ENCODE peak calls at places on chromosomes 1 and 21, in five cellular contexts. T, Q, B, V and J are unnamed samples.

GRCh38 chr1:222821239-222821638 is 6.4 kb downstream of the DISP1 start:
- DNase-seq in T (no peak), Q (no peak), B (no peak), V (no peak), J (no peak)

GRCh38 chr1:230109871-230110667 is 43.0 kb downstream of the GALNT2 start:
- DNase-seq in T (no peak), Q (no peak), B (no peak), V (no peak), J (no peak)

GRCh38 chr1:154954541-154954940 is 1.4 kb downstream of the PBXIP1 start:
- DNase-seq in T (no peak), Q (no peak), B (no peak), V (no peak), J (no peak)

GRCh38 chr1:119873166-119874025 is 22.9 kb downstream of the ADAM30 start:
- DNase-seq in T (no peak), Q (peak; percentile 88), B (peak; percentile 87), V (no peak), J (peak; percentile 68)

GRCh38 chr21:45404726-45405270 is at the start of gene COL18A1:
- DNase-seq in T (peak; percentile 87), Q (peak; percentile 57), B (peak; percentile 37), V (peak; percentile 81), J (no peak)

GRCh38 chr1:4778056-4778455 is 123.6 kb downstream of the AJAP1 start:
- DNase-seq in T (peak; percentile 58), Q (peak; percentile 8), B (no peak), V (no peak), J (no peak)

GRCh38 chr1:69315823-69316222 is 251.9 kb upstream of the LRRC7 start:
- DNase-seq in T (no peak), Q (no peak), B (no peak), V (no peak), J (no peak)

GRCh38 chr1:51664412-51665240 is 47.7 kb downstream of the OSBPL9 start:
- DNase-seq in T (no peak), Q (peak; percentile 50), B (no peak), V (no peak), J (peak; percentile 63)

GRCh38 chr1:63317007-63317813 is 5.2 kb upstream of the FOXD3 start:
- DNase-seq in T (no peak), Q (peak; percentile 72), B (peak; percentile 68), V (peak; percentile 92), J (peak; percentile 17)

GRCh38 chr1:14404847-14405246 is 193.6 kb upstream of the KAZN start:
- DNase-seq in T (no peak), Q (no peak), B (no peak), V (no peak), J (no peak)

GRCh38 chr1:58914925-58915324 is 131.1 kb upstream of the JUN start:
- DNase-seq in T (no peak), Q (no peak), B (no peak), V (no peak), J (no peak)

GRCh38 chr21:32604484-32604883 is 7.7 kb downstream of the CFAP298 start:
- DNase-seq in T (no peak), Q (no peak), B (no peak), V (no peak), J (no peak)

GRCh38 chr21:42796327-42797062 is 82.8 kb downstream of the WDR4 start:
- DNase-seq in T (no peak), Q (no peak), B (no peak), V (no peak), J (no peak)

GRCh38 chr1:196180847-196181593 is 427.2 kb downstream of the KCNT2 start:
- DNase-seq in T (no peak), Q (peak; percentile 97), B (peak; percentile 96), V (no peak), J (peak; percentile 91)

GRCh38 chr1:26820784-26821269 is 5.7 kb upstream of the ZDHHC18 start:
- DNase-seq in T (no peak), Q (no peak), B (no peak), V (no peak), J (no peak)

GRCh38 chr1:227892930-227893695 is 54.6 kb downstream of the WNT9A start:
- DNase-seq in T (peak; percentile 15), Q (no peak), B (no peak), V (peak; percentile 60), J (no peak)

GRCh38 chr1:234208351-234208750 is 164.9 kb upstream of the COA6 start:
- DNase-seq in T (no peak), Q (no peak), B (no peak), V (no peak), J (no peak)

GRCh38 chr1:41394918-41395598 is 33.8 kb downstream of the FOXO6 start:
- DNase-seq in T (no peak), Q (peak; percentile 24), B (peak; percentile 21), V (no peak), J (no peak)

GRCh38 chr1:222890702-222891101 is 75.9 kb downstream of the DISP1 start:
- DNase-seq in T (no peak), Q (no peak), B (no peak), V (no peak), J (no peak)

GRCh38 chr1:156246762-156247459 is 945 bp downstream of the PAQR6 start:
- DNase-seq in T (no peak), Q (no peak), B (no peak), V (peak; percentile 77), J (no peak)

GRCh38 chr1:98884864-98885263 is 119.8 kb downstream of the PLPPR5 start:
- DNase-seq in T (no peak), Q (no peak), B (no peak), V (no peak), J (no peak)

GRCh38 chr1:212256404-212256803 is 28.8 kb upstream of the PPP2R5A start:
- DNase-seq in T (no peak), Q (no peak), B (no peak), V (no peak), J (no peak)

GRCh38 chr1:30058966-30059365 is 664.4 kb downstream of the MATN1 start:
- DNase-seq in T (no peak), Q (peak; percentile 50), B (peak; percentile 89), V (no peak), J (peak; percentile 86)

GRCh38 chr1:213605732-213606131 is 382.0 kb upstream of the PROX1 start:
- DNase-seq in T (no peak), Q (no peak), B (no peak), V (no peak), J (no peak)

GRCh38 chr1:183454377-183454776 is 17.9 kb upstream of the SMG7 start:
- DNase-seq in T (no peak), Q (no peak), B (peak; percentile 67), V (no peak), J (no peak)

GRCh38 chr1:39952359-39953110 is 2.4 kb upstream of the MFSD2A start:
- DNase-seq in T (no peak), Q (peak; percentile 86), B (peak; percentile 70), V (no peak), J (no peak)

GRCh38 chr1:159960721-159961381 is 6.8 kb upstream of the SLAMF9 start:
- DNase-seq in T (no peak), Q (peak; percentile 89), B (peak; percentile 81), V (no peak), J (peak; percentile 7)

GRCh38 chr1:8070381-8070811 is 44.3 kb upstream of the ERRFI1 start:
- DNase-seq in T (no peak), Q (no peak), B (peak; percentile 84), V (no peak), J (no peak)

GRCh38 chr21:44425895-44426662 is 29.2 kb upstream of the LRRC3 start:
- DNase-seq in T (no peak), Q (no peak), B (no peak), V (peak; percentile 55), J (no peak)

GRCh38 chr1:239197871-239198270 is 188.5 kb upstream of the CHRM3 start:
- DNase-seq in T (no peak), Q (no peak), B (peak; percentile 17), V (no peak), J (no peak)

GRCh38 chr1:202252271-202252670 is 58.7 kb downstream of the LGR6 start:
- DNase-seq in T (no peak), Q (no peak), B (no peak), V (peak; percentile 23), J (no peak)
- H3K27ac ChIP-seq in T (no peak overlapping the region), Q (no peak overlapping the region), B (no peak overlapping the region), V (no peak overlapping the region), J (no peak overlapping the region)

GRCh38 chr1:87686137-87686490 is 357.4 kb downstream of the LMO4 start:
- DNase-seq in T (no peak), Q (no peak), B (no peak), V (no peak), J (no peak)

GRCh38 chr1:87689487-87689886 is 360.8 kb downstream of the LMO4 start:
- DNase-seq in T (no peak), Q (no peak), B (no peak), V (no peak), J (no peak)

GRCh38 chr1:87686671-87687070 is 358.0 kb downstream of the LMO4 start:
- DNase-seq in T (no peak), Q (no peak), B (no peak), V (no peak), J (no peak)

GRCh38 chr1:87685366-87686136 is 356.9 kb downstream of the LMO4 start:
- DNase-seq in T (no peak), Q (peak; percentile 33), B (no peak), V (no peak), J (no peak)

DNA sequence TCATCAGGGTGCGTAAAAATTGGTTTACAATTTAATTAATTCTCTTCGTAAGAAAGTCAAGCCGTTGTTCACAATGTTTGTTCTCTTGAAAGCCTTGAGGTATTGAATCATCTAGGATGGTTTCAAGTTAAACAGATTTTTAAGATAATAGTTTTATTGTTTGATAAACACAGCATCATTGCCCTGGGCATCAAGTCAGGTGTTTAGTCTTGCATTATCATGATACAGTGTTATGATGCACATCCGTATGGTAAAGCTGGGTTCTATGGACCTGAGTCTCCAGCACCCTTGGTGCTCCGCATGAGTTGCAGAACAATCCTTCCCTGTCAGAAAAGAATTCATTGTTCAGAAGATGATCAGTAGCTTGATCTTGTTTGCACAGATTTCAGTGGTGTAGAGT is 359.5 kb downstream of the LMO4 start:
- DNase-seq in T (no peak), Q (no peak), B (no peak), V (no peak), J (no peak)
- H3K4me3 ChIP-seq in T (no peak overlapping the region), Q (no peak overlapping the region), B (no peak overlapping the region), V (no peak overlapping the region), J (no peak overlapping the region)

GRCh38 chr1:74775735-74776134 is 42.8 kb downstream of the TYW3 start:
- DNase-seq in T (no peak), Q (no peak), B (no peak), V (no peak), J (no peak)
- TF ChIP-seq CTCF in T (no peak), Q (no peak), B (no peak), V (no peak), J (no peak)

DNA sequence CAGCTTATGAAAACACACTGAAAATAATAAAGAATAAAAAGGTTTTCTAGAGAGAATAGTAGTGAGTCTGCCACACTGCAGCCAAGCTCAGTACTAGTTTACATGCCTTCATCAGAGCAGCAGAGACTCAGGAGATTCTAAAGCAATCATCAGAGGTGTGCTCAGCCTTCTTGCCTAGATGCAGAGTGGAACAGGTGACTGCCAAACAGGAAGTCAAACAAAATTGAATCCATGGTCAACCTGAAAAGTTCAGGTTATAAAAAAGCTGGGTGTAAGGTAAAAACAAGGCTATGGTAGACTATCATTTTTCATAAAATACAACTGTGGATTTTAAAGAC is 165.3 kb upstream of the C1orf105 start:
- DNase-seq in T (no peak), Q (no peak), B (no peak), V (no peak), J (no peak)
- H3K27ac ChIP-seq in T (no peak overlapping the region), Q (no peak overlapping the region), B (peak overlapping the region; percentile 63), V (no peak overlapping the region), J (peak overlapping the region; percentile 39)

GRCh38 chr1:150563340-150564038 is 14.3 kb downstream of the ADAMTSL4 start:
- DNase-seq in T (peak; percentile 72), Q (peak; percentile 56), B (peak; percentile 54), V (peak; percentile 88), J (no peak)
- H3K4me3 ChIP-seq in T (no peak overlapping the region), Q (no peak overlapping the region), B (no peak overlapping the region), V (peak overlapping the region; percentile 7), J (no peak overlapping the region)

GRCh38 chr1:175434268-175434860 is 241.8 kb upstream of the KIAA0040 start:
- DNase-seq in T (no peak), Q (no peak), B (no peak), V (no peak), J (no peak)
- TF ChIP-seq CTCF in T (no peak), Q (peak; percentile 7), B (no peak), V (no peak), J (no peak)